ENCODE peak calls at places on chromosomes 4 and X, in six cellular contexts. V is A549, B is K562, S is upper lobe of left lung, T is transverse colon, M is sigmoid colon. A is an unnamed sample.

GRCh38 chrX:51496501-51497291 is at the start of gene NUDT11:
- DNase-seq in M (peak; percentile 78), B (peak; percentile 41), S (peak; percentile 34), V (peak; percentile 58), T (peak; percentile 46), A (peak; percentile 18)

GRCh38 chr4:149825336-149825735 is 9.7 kb upstream of the IQCM start:
- DNase-seq in M (no peak), T (no peak), S (no peak), V (no peak), B (no peak), A (no peak)

GRCh38 chr4:98110929-98111328 is 32.3 kb downstream of the STPG2 start:
- DNase-seq in V (no peak), T (no peak), M (no peak), S (no peak), B (no peak), A (no peak)

GRCh38 chr4:77505275-77505957 is 100.2 kb upstream of the CXCL13 start:
- DNase-seq in S (no peak), B (no peak), M (no peak), T (no peak), V (no peak), A (no peak)

GRCh38 chr4:141686929-141687328 is 50.5 kb downstream of the IL15 start:
- DNase-seq in M (no peak), T (no peak), B (no peak), S (no peak), V (peak; percentile 68), A (no peak)

GRCh38 chr4:89356086-89356485 is 48.5 kb upstream of the GPRIN3 start:
- DNase-seq in S (no peak), M (no peak), B (no peak), T (no peak), V (no peak), A (no peak)

GRCh38 chr4:31461425-31461824 is 741.3 kb downstream of the PCDH7 start:
- DNase-seq in M (no peak), S (no peak), T (no peak), V (peak; percentile 12), B (no peak), A (no peak)

GRCh38 chrX:119698835-119699234 is 5.9 kb upstream of the SEPTIN6 start:
- DNase-seq in T (no peak), S (no peak), B (peak; percentile 23), M (no peak), V (peak; percentile 75), A (no peak)

GRCh38 chr4:17153572-17153971 is 255.1 kb upstream of the LDB2 start:
- DNase-seq in S (no peak), T (no peak), M (no peak), V (no peak), B (no peak), A (no peak)

GRCh38 chr4:107688421-107688820 is 31.6 kb downstream of the PAPSS1 start:
- DNase-seq in M (no peak), B (no peak), V (no peak), T (no peak), S (no peak), A (no peak)

GRCh38 chr4:187996502-187997177 is 1.1 kb downstream of the ZFP42 start:
- DNase-seq in T (no peak), B (no peak), S (no peak), V (no peak), M (no peak), A (no peak)

GRCh38 chr4:73844806-73845205 is 8.3 kb upstream of the PF4V1 start:
- DNase-seq in M (no peak), B (no peak), T (no peak), S (no peak), V (no peak), A (no peak)

GRCh38 chr4:77193511-77194236 is 36.7 kb downstream of the CCNG2 start:
- DNase-seq in S (peak; percentile 82), T (peak; percentile 75), B (peak; percentile 64), M (peak; percentile 66), V (no peak), A (peak; percentile 28)

GRCh38 chr4:105196523-105197145 is 50.0 kb downstream of the TET2 start:
- DNase-seq in B (no peak), T (no peak), S (no peak), V (peak; percentile 6), M (no peak), A (no peak)

GRCh38 chrX:147476008-147476407 is 435.7 kb upstream of the FMR1 start:
- DNase-seq in V (peak; percentile 10), S (peak; percentile 21), T (peak; percentile 7), B (peak; percentile 4), M (no peak), A (no peak)

GRCh38 chr4:126385954-126386353 is 1071.2 kb downstream of the FAT4 start:
- DNase-seq in M (no peak), S (no peak), V (no peak), B (no peak), T (no peak), A (no peak)

GRCh38 chr4:3492741-3493719 is 29.9 kb downstream of the DOK7 start:
- DNase-seq in T (no peak), B (no peak), M (no peak), S (no peak), V (no peak), A (no peak)

GRCh38 chr4:76235915-76236314 is 15.6 kb upstream of the FAM47E start:
- DNase-seq in B (no peak), S (no peak), T (peak; percentile 41), M (no peak), V (no peak), A (no peak)

GRCh38 chr4:112592717-112593116 is 44.0 kb downstream of the ZGRF1 start:
- DNase-seq in M (no peak), T (no peak), V (no peak), S (no peak), B (no peak), A (no peak)

DNA sequence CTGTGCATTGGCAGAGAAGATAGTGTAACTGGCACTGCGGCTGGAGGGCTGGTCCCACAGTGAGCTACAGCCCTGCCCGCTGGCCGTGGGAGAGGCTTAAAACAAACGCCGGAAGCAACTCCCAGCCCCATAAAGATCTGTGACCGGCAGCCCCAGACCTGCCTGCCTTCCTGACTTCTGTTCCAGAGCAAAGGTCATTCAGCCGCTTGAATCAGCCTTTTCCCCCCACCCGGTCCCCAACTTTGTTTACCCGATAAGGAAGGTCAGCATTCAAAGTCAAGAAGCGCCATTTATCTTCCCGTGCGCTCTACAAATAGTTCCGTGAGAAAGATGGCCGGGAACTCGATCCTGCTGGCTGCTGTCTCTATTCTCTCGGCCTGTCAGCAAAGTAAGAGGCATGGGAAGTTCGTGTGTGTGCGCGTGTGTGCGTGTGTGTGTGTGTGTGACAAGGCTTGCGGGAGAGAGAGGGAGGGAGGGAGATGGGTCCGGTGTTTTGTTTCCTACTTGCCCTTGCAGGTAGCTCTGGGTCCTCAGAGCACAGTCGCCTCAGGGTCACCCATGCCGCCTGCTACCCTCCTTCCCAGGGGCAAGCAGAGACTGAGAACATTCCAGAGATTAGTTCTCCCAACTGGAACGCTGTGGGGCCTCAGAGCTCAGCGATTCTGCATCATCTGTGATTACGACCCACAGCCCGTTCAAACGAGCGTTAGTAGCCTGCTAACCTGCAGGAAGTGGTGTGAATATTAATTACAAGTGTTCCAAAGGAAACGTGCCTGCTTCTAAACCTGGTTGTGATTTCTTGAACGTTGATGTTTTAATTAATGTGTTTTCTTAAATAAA is at the start of gene MGST2:
- DNase-seq in T (peak; percentile 91), S (peak; percentile 85), B (peak; percentile 67), M (peak; percentile 82), V (peak; percentile 66), A (peak; percentile 37)
- TF ChIP-seq EP300 in T (no peak), S (no peak), B (peak; percentile 66), M (no peak), V (no peak), A (no peak)

DNA sequence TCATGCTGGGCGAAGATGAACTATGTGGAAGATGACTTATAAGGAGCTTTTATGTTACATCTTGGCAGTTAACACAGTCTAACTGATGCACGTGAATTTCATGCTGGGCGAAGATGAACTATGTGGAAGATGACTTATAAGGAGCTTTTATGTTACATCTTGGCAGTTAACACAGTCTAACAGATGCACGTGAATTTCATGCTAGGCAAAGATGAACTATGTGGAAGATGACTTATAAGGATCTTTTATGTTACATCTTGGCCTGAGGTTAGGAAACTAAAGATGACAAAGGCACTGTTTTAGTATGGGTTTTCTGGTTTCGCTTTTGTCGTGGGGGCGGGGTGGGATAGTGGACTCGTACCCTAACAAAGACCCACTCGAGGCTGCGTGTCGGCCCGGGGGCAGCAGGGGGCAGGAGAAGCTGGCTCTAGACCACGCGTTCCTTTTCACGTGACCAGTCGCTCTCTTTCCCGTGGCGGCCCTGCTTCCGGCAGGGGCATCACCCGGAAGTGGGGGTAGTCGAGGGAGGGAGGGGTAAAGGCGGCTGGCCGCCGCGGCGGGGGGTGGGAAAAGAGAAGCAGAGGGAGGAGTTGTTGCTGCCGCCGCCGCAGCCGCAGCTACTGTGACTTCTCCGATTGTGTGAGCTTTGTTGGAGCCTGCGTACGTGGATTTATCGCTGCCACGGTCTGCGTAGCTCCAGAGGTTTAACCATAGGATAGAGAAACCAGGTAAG is at the start of gene ATP7A:
- DNase-seq in T (peak; percentile 91), M (peak; percentile 94), B (peak; percentile 89), S (peak; percentile 90), V (peak; percentile 92), A (peak; percentile 61)
- TF ChIP-seq POLR2A in T (peak; percentile 77), M (no peak), B (peak; percentile 48), S (peak; percentile 52), V (peak; percentile 39), A (no peak)

GRCh38 chr4:92461732-92462131 is 158.0 kb downstream of the GRID2 start:
- DNase-seq in M (no peak), V (no peak), B (no peak), T (no peak), S (no peak), A (no peak)
- TF ChIP-seq EP300 in M (no peak), V (no peak), B (no peak), T (no peak), S (no peak), A (no peak)

GRCh38 chrX:140917354-140918115 is 84.9 kb upstream of the SPANXB1 start:
- DNase-seq in B (no peak), M (no peak), S (no peak), V (no peak), T (no peak), A (no peak)

GRCh38 chrX:140916891-140917290 is 85.5 kb upstream of the SPANXB1 start:
- DNase-seq in M (no peak), S (no peak), T (no peak), B (no peak), V (no peak), A (no peak)

GRCh38 chrX:140913802-140914501 is 88.4 kb upstream of the SPANXB1 start:
- DNase-seq in M (no peak), T (no peak), S (no peak), B (no peak), V (no peak), A (no peak)

GRCh38 chrX:140923118-140923517 is 79.3 kb upstream of the SPANXB1 start:
- DNase-seq in V (no peak), B (no peak), S (no peak), M (no peak), T (no peak), A (no peak)

DNA sequence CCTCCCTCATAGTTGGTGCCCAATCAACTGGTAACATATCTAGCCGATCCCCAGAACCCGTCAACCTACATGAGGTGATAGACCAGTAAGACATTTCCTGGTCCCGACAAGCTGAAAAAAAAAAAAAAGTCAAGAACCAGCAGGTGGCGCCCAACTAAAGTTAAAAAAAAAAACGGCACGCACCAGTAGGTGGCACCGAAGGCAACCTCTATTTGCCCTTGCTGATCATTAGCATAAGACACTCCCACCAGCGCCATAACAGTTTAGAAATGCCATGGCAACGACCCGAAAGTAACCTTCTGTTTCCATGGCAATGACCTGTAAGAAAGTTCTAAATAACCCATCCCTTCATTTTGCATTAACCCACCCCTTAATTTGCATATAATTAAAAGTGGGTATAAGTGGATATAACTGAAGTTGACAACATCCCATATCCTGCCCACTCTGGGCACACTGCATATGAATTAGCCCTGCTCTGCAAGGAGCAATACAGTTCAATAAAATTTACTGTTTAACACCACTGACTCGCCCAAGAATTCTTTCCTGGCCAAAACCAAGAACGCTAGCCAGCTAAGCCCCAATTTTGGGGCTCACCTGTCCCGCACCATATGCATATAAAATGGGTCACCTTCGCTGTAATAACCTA is 83.9 kb upstream of the SPANXB1 start:
- DNase-seq in V (peak; percentile 86), B (peak; percentile 33), S (no peak), M (no peak), T (peak; percentile 8), A (no peak)
- TF ChIP-seq POLR2A in V (no peak), B (no peak), S (no peak), M (no peak), T (no peak), A (no peak)